ENCODE peak calls at places on chromosomes 5 and 9, in four cellular contexts. G is naive thymus-derived CD4-positive, alpha-beta T cell; U is adipocyte; K is heart left ventricle. Q is an unnamed sample. For H3K4me1, the result is how much of the 10 kb centered on the place peaks cover.

GRCh38 chr9:129176786-129177442 is 1.1 kb downstream of the IER5L start:
- DNase-seq in G (no peak), U (peak), K (peak), Q (no peak)

GRCh38 chr5:64666058-64666457 is 24.2 kb upstream of the SHISAL2B start:
- DNase-seq in G (no peak), U (peak), K (no peak), Q (no peak)

GRCh38 chr9:132994410-132995120 is 16.1 kb downstream of the GFI1B start:
- DNase-seq in G (no peak), U (peak), K (no peak), Q (no peak)

GRCh38 chr5:2586016-2586715 is 165.3 kb downstream of the IRX2 start:
- DNase-seq in G (no peak), U (no peak), K (no peak), Q (no peak)

GRCh38 chr9:63859475-63860215 is 1425.4 kb downstream of the FOXD4L5 start:
- DNase-seq in G (peak), U (no peak), K (peak), Q (peak)

GRCh38 chr9:128733256-128733655 is 9.3 kb upstream of the ZDHHC12 start:
- DNase-seq in G (no peak), U (peak), K (peak), Q (no peak)

GRCh38 chr9:134287591-134288518 is 38.4 kb upstream of the RXRA start:
- DNase-seq in G (no peak), U (no peak), K (peak), Q (no peak)

GRCh38 chr5:169626779-169627178 is 10.3 kb upstream of the DOCK2 start:
- DNase-seq in G (no peak), U (peak), K (no peak), Q (no peak)

GRCh38 chr5:27814211-27814610 is 775.8 kb upstream of the CDH9 start:
- DNase-seq in G (no peak), U (no peak), K (no peak), Q (no peak)

GRCh38 chr5:150066901-150067396 is 19.4 kb downstream of the CSF1R start:
- DNase-seq in G (no peak), U (peak), K (no peak), Q (no peak)

GRCh38 chr9:134180786-134181647 is 16.7 kb upstream of the RNU6ATAC start:
- DNase-seq in G (no peak), U (no peak), K (peak), Q (no peak)

GRCh38 chr5:135249658-135250057 is 149.4 kb downstream of the MACROH2A1 start:
- DNase-seq in G (no peak), U (no peak), K (no peak), Q (no peak)

GRCh38 chr5:123371575-123372179 is 51.5 kb downstream of the CEP120 start:
- DNase-seq in G (no peak), U (peak), K (peak), Q (peak)

GRCh38 chr9:123335227-123335985 is 20.6 kb upstream of the CRB2 start:
- DNase-seq in G (no peak), U (peak), K (no peak), Q (no peak)

GRCh38 chr9:98481676-98482075 is 226.2 kb upstream of the TBC1D2 start:
- DNase-seq in G (no peak), U (no peak), K (no peak), Q (no peak)

GRCh38 chr5:75089137-75089536 is 36.8 kb upstream of the GCNT4 start:
- DNase-seq in G (no peak), U (no peak), K (no peak), Q (no peak)

GRCh38 chr5:89596821-89597220 is 713.8 kb upstream of the MEF2C start:
- DNase-seq in G (no peak), U (no peak), K (no peak), Q (no peak)

GRCh38 chr9:6268830-6269397 is 53.3 kb downstream of the IL33 start:
- DNase-seq in G (no peak), U (no peak), K (no peak), Q (no peak)

GRCh38 chr5:149940077-149940574 is 4.5 kb downstream of the PDE6A start:
- DNase-seq in G (no peak), U (peak), K (no peak), Q (no peak)

GRCh38 chr9:114571391-114571790 is 16.2 kb upstream of the ATP6V1G1 start:
- DNase-seq in G (no peak), U (no peak), K (no peak), Q (no peak)

GRCh38 chr9:6184749-6185645 is 30.6 kb upstream of the IL33 start:
- DNase-seq in G (no peak), U (peak), K (peak), Q (no peak)

DNA sequence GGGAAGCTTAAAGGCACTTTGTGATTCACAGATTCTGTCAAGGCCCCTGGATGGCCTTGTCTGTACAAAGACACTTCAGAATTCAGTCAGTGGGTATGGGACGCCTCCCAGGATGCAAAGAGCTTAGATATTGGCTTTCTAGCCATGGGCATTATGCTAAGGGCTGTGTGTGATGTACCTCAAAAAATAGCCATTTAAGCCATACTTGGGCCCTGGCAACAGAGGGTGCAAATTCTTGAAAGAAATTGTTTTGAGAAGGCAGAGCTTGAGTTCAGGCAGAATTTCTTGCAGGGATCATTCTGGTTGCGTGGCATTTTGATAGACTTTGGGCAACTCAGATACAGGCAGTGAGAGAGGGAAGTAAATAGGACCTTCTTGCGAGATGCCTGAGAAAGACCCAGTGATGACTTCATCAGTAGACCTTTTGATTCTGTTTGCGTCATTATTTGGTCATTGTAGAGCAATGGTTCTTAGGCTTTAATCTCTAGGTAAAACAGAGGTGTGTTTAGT is 3.9 kb downstream of the CYFIP2 start:
- DNase-seq in G (no peak), U (no peak), K (no peak), Q (no peak)
- H3K4me1 ChIP-seq in G (half or more), U (under half), K (half or more), Q (half or more)

DNA sequence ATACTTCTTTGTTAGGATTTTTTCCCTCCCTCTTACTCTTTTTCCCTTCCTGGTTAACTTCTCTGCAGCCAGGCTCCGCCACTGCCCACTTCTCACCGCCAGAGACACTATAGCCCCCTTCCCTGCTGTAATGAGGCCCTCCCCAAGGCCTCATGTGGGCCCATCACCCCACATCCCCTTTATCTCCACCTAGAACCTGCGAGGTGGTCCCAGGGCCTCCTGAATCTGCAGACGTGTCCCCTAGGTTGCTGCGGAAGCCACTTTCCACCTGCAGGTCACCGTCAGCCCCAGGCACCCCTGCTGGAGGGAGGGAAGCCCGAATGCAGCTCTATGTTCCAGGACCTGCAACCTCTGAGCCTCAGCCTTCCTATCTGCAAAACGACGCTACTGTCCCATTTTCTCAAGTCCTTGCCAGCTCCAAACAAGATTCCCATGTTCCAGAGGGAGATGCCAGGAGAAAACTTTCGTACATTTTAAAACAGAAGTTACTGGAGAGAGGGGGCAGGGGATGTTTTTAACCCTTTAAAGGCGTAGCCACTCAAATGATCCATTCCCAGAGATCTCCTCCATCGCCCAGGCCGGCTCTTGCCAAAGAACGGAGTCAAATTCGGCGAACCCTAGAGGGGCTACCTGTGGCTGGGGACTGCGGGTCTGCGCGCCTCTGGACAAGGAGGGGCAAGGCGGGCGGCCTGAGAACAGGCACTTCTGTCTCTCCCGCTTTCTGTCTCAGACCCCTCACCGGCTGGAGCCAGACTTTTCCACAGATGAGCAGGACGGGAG is 929 bp downstream of the SH3PXD2B start:
- DNase-seq in G (no peak), U (peak), K (no peak), Q (no peak)
- H3K4me1 ChIP-seq in G (under half), U (under half), K (half or more), Q (under half)

DNA sequence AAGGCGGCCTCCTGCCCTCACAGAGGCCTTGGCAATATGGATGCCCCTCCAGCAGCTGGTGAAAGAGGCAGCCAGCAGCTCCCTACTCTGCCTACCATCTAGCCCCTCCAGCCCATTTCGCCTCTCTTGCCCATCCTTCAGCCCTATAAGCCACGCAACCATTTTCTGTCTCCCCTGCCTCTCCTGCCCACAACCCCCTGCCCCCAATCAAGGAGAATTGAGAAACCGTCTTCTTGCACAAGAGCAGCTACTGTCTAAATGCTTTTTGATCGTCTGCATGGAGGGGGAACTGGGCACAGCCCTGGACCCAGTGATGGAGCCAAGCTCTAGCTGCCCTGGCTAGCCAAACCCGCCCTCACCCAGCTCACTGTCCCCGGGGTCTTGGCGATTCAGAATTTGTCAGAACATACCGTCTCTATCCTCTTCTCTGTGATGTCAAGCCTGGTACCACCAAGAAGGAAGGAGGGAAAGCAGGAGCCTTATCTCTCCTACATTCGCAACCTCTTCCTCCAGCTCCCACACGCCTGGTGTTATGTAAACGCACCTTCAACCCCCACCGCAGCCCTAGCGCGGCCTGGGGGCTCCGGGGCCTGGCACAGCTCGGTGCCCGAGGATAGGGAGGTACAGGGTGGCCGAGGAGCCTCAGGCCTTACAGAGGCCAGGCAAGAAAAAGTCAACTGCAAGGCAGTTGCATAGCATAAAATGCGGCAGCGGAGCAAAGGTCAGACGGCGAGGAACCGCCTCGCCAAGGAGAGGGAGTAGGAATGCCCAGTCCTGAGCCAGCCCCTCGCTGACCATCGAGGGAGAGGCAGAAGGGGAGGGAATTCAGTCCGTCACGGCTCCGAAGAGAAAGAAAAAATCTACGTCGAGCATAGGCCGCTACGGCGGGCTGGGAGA is 1.1 kb downstream of the SPRY4 start:
- DNase-seq in G (no peak), U (peak), K (no peak), Q (no peak)
- H3K4me1 ChIP-seq in G (under half), U (half or more), K (half or more), Q (under half)

GRCh38 chr5:168409601-168410458 is 76.4 kb upstream of the RARS1 start:
- DNase-seq in G (no peak), U (peak), K (peak), Q (no peak)

GRCh38 chr5:168413062-168413461 is 73.2 kb upstream of the RARS1 start:
- DNase-seq in G (no peak), U (no peak), K (no peak), Q (no peak)

GRCh38 chr5:168415971-168416370 is 70.3 kb upstream of the RARS1 start:
- DNase-seq in G (no peak), U (no peak), K (no peak), Q (no peak)

GRCh38 chr5:168411871-168412270 is 74.4 kb upstream of the RARS1 start:
- DNase-seq in G (no peak), U (no peak), K (no peak), Q (no peak)

DNA sequence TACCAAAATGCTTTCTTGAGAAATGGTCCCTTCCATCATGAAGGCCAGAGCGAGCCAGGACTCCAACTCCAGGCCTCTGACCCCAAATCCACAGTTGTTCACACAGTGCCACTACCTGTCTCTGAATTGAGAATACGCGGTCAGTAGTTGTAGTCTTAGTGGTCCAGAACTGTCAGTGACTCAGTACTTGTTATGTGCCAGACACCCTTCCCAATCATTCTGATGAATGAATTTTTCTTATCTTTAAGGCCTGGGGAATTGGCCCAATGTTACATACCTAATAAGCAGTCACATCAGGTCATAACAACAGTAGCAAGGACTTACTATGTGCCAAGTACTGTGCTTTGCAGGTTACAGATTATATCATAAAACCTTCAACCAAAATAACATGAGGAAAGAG is 72.7 kb upstream of the RARS1 start:
- DNase-seq in G (no peak), U (no peak), K (no peak), Q (no peak)
- H3K4me1 ChIP-seq in G (under half), U (under half), K (under half), Q (under half)

DNA sequence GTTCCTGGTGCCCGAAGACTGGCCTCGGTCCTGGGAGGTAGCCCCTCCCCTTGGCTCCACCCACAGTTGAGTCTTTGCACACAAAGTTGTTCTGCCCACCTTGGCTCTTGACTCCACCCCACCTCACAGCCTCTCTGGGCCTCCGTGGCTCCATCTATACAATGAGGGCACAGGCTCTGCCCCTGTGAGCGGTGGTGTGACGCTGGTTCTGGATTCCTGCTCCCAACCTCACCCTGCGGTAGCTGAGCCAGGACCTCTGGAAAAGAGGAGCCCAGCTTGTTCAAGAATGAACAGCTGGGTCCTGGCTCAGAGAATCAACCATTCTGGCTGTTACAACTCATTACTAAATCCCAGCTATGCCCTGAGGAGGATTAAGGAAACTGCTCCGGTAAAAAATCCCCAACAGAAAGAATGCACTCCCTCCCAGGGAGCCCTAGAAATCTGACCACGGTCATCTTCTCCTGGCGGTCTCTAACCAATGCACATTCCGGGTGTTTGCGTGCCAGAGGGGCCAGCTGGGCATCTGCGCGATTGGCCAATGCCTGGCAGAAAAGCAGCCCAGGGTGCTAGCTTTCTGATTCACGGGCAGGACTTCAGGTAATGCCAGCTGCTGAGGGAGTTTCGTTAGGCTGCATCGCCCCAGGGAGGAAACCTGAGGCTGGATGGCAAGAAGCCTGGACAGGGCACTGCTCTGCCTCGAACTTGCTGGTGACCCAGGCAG is 9.9 kb upstream of the GRHPR start:
- DNase-seq in G (no peak), U (peak), K (no peak), Q (no peak)
- H3K4me1 ChIP-seq in G (under half), U (under half), K (under half), Q (under half)

GRCh38 chr9:127539259-127539981 is 72.7 kb upstream of the STXBP1 start:
- DNase-seq in G (no peak), U (peak), K (no peak), Q (no peak)
- H3K4me1 ChIP-seq in G (under half), U (half or more), K (half or more), Q (under half)

GRCh38 chr9:107169796-107170195 is 113.3 kb upstream of the RAD23B start:
- DNase-seq in G (no peak), U (no peak), K (no peak), Q (no peak)
- H3K4me1 ChIP-seq in G (under half), U (under half), K (under half), Q (under half)

GRCh38 chr5:138876811-138877210 is 1.7 kb upstream of the LRRTM2 start:
- DNase-seq in G (no peak), U (no peak), K (no peak), Q (no peak)
- H3K4me1 ChIP-seq in G (under half), U (under half), K (under half), Q (under half)

DNA sequence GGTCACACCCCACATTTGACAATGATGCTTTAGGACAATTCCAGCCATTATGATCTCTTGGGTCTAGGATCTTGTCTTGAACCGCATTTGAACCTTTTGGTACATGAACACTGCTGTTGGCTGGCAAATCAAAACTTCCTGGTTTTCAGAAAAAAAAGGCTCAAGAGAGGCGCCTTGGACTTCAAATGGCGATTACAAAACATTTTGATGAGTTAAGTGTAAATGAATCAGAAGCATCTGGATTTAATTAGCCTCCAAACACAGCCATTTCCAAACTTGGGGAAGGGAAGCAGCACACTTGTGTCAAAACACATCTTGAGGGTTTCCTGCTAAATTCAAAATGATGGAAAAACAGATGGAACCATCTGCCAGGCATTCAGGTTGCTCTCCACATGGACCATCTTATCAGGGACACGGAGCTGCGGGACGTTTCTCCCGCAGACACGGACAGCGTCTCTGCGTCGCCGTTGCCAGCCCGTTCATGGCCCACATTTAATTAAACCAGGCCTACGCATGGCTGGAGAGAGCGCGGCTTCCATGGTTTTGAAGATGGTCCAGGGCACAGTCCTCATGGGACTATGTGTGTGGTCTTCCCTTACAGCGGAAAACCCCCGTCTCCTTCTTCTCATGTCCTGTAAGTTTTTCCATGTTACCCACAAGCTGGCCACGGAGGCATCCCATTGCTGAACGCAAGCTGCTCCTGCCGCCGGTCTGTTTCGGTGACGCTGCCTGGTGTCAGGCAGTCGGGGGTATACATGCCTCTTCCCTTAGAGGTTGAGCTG is 55.8 kb upstream of the PTCH1 start:
- DNase-seq in G (no peak), U (peak), K (no peak), Q (no peak)
- H3K4me1 ChIP-seq in G (under half), U (under half), K (under half), Q (under half)

DNA sequence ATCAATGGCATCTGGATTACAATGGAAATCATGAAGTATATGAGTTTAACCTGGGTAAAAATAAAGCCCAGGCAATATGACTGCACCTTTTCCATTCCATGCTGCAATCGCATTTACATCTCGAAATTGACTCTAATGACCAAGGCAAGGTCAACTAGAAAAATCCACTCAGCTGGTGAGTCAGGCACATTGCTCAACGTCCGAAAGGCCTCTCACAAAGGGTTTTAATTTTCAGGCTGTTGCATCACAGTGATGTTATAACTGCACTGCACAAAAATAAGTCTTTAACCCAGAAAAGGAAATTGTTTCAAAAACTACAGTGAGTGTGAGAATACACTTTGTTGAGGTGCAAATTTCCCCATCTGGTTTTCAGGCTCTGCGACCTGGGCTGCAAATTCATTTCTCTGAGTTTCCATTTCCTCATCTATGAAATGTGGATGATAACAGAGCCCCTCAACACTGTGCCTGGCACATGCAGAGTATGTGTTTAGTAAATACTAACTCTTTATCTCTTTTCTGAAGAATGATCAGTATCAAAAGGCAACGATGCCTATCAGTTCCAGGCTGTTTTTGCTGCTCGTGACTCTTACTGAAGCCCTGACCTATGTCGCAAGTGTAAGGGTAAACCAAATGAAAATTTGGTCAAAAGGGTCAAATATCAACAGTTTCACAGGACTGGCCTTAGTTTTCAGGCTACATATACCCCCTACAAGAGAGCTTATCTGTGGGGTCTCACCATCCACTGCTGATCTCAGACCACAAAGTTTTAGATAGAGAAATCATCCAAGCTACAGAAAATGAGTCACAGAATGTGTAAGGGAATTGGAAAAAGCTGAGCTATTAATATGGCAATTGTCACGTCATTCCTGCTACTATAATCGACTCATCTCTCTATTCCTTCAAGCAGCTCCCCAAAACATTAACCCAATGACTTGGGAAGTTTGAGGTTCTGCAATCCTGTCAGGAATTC is 4.1 kb downstream of the NFIL3 start:
- DNase-seq in G (no peak), U (peak), K (peak), Q (no peak)
- H3K4me1 ChIP-seq in G (under half), U (under half), K (half or more), Q (under half)

Q was measured in effector memory CD4-positive, alpha-beta T cell.